ENCODE peak calls at places on chromosomes 4 and X, in five cellular contexts. One of them, this sample, is unnamed.

GRCh38 chrX:154734101-154734781 is 16.6 kb downstream of the GAB3 start:
- DNase-seq in A549: peak; percentile 19
- DNase-seq in HFF-Myc: no peak
- DNase-seq in neural crest cell: no peak
- DNase-seq in adrenal gland: no peak
- DNase-seq in this sample: no peak

GRCh38 chr4:86218721-86219481 is 141.0 kb downstream of the MAPK10 start:
- DNase-seq in A549: peak; percentile 79
- DNase-seq in HFF-Myc: no peak
- DNase-seq in neural crest cell: no peak
- DNase-seq in adrenal gland: no peak
- DNase-seq in this sample: no peak

GRCh38 chrX:119549327-119550016 is 15.7 kb downstream of the STEEP1 start:
- DNase-seq in A549: no peak
- DNase-seq in HFF-Myc: no peak
- DNase-seq in neural crest cell: no peak
- DNase-seq in adrenal gland: no peak
- DNase-seq in this sample: no peak

GRCh38 chrX:15877380-15877779 is 22.8 kb upstream of the AP1S2 start:
- DNase-seq in A549: no peak
- DNase-seq in HFF-Myc: no peak
- DNase-seq in neural crest cell: no peak
- DNase-seq in adrenal gland: no peak
- DNase-seq in this sample: no peak

GRCh38 chrX:105975382-105975781 is 63.1 kb downstream of the SERPINA7 start:
- DNase-seq in A549: peak; percentile 7
- DNase-seq in HFF-Myc: no peak
- DNase-seq in neural crest cell: no peak
- DNase-seq in adrenal gland: no peak
- DNase-seq in this sample: peak; percentile 33

GRCh38 chr4:155819066-155819465 is 47.0 kb downstream of the ASIC5 start:
- DNase-seq in A549: no peak
- DNase-seq in HFF-Myc: no peak
- DNase-seq in neural crest cell: no peak
- DNase-seq in adrenal gland: peak; percentile 18
- DNase-seq in this sample: no peak

GRCh38 chr4:93835929-93836328 is 7.4 kb downstream of the ATOH1 start:
- DNase-seq in A549: no peak
- DNase-seq in HFF-Myc: no peak
- DNase-seq in neural crest cell: no peak
- DNase-seq in adrenal gland: no peak
- DNase-seq in this sample: no peak

GRCh38 chr4:1080961-1081688 is 32.2 kb downstream of the RNF212 start:
- DNase-seq in A549: no peak
- DNase-seq in HFF-Myc: no peak
- DNase-seq in neural crest cell: no peak
- DNase-seq in adrenal gland: no peak
- DNase-seq in this sample: no peak

GRCh38 chr4:15186149-15186548 is 183.9 kb downstream of the CPEB2 start:
- DNase-seq in A549: no peak
- DNase-seq in HFF-Myc: no peak
- DNase-seq in neural crest cell: no peak
- DNase-seq in adrenal gland: no peak
- DNase-seq in this sample: no peak

GRCh38 chr4:8507251-8507570 is 66.6 kb downstream of the TRMT44 start:
- DNase-seq in A549: no peak
- DNase-seq in HFF-Myc: no peak
- DNase-seq in neural crest cell: no peak
- DNase-seq in adrenal gland: no peak
- DNase-seq in this sample: no peak

GRCh38 chr4:7831330-7831729 is 108.3 kb downstream of the AFAP1 start:
- DNase-seq in A549: no peak
- DNase-seq in HFF-Myc: peak; percentile 74
- DNase-seq in neural crest cell: no peak
- DNase-seq in adrenal gland: no peak
- DNase-seq in this sample: no peak

GRCh38 chr4:1015746-1016145 is 4.3 kb downstream of the FGFRL1 start:
- DNase-seq in A549: no peak
- DNase-seq in HFF-Myc: no peak
- DNase-seq in neural crest cell: no peak
- DNase-seq in adrenal gland: no peak
- DNase-seq in this sample: no peak

GRCh38 chrX:153853180-153853901 is 23.0 kb upstream of the PDZD4 start:
- DNase-seq in A549: no peak
- DNase-seq in HFF-Myc: no peak
- DNase-seq in neural crest cell: no peak
- DNase-seq in adrenal gland: no peak
- DNase-seq in this sample: no peak

DNA sequence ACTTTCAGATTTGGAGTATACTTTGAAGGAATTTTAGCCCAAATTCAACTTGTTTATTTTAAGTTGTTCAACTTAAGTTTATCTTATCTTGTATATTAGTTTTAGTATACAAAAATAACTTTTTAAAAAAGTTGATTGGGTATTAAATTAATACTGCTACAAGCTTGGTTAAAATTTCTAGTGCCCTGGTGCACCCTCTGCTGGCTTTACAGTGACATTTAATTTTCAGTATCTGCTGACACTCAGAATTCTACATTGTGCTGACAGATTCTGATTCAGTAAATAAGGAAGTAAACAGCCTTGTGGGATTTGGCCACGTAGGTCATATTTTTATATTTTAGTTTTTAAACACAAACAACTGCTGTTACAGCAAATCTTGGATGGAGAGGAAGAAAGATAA is 2.9 kb downstream of the EDA start:
- DNase-seq in A549: peak; percentile 31
- DNase-seq in HFF-Myc: no peak
- DNase-seq in neural crest cell: no peak
- DNase-seq in adrenal gland: peak; percentile 27
- DNase-seq in this sample: peak; percentile 19
- TF ChIP-seq CTCF in A549: peak; percentile 51
- TF ChIP-seq CTCF in HFF-Myc: no peak
- TF ChIP-seq CTCF in neural crest cell: peak; percentile 65
- TF ChIP-seq CTCF in adrenal gland: peak; percentile 68
- TF ChIP-seq CTCF in this sample: peak; percentile 45

GRCh38 chrX:14528629-14529287 is 578 bp upstream of the GLRA2 start:
- DNase-seq in A549: peak; percentile 61
- DNase-seq in HFF-Myc: peak; percentile 9
- DNase-seq in neural crest cell: peak; percentile 72
- DNase-seq in adrenal gland: peak; percentile 50
- DNase-seq in this sample: peak; percentile 10
- TF ChIP-seq CTCF in A549: peak; percentile 46
- TF ChIP-seq CTCF in HFF-Myc: peak; percentile 47
- TF ChIP-seq CTCF in neural crest cell: peak; percentile 70
- TF ChIP-seq CTCF in adrenal gland: peak; percentile 49
- TF ChIP-seq CTCF in this sample: peak; percentile 51

DNA sequence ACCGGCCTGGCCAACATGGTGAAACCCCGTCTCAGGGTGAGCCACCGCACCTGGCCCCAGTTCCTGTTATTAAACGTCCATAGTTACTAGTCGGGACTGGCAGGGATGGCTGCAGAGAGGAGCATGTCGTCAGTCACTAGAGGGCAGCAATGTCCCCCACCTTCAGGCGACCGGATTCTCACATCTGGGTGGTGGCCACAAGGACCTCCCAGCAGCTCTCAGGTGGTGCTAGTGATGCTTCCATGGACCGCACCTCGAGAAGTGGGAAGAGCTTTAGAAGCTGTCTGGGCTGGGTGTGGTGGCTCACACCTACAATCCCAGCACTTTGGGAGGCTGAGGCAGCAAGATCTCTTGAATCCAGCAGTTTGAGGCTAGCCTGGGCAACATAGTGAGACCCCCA is 13.3 kb upstream of the IL3RA start:
- DNase-seq in A549: peak; percentile 84
- DNase-seq in HFF-Myc: peak; percentile 10
- DNase-seq in neural crest cell: peak; percentile 47
- DNase-seq in adrenal gland: peak; percentile 28
- DNase-seq in this sample: peak; percentile 51
- TF ChIP-seq CTCF in A549: peak; percentile 63
- TF ChIP-seq CTCF in HFF-Myc: peak; percentile 47
- TF ChIP-seq CTCF in neural crest cell: peak; percentile 53
- TF ChIP-seq CTCF in adrenal gland: peak; percentile 30
- TF ChIP-seq CTCF in this sample: peak; percentile 81

GRCh38 chrX:97639526-97639925 is 755.8 kb downstream of the RPA4 start:
- DNase-seq in A549: no peak
- DNase-seq in HFF-Myc: no peak
- DNase-seq in neural crest cell: peak; percentile 3
- DNase-seq in adrenal gland: no peak
- DNase-seq in this sample: no peak
- TF ChIP-seq CTCF in A549: no peak
- TF ChIP-seq CTCF in HFF-Myc: no peak
- TF ChIP-seq CTCF in neural crest cell: no peak
- TF ChIP-seq CTCF in adrenal gland: no peak
- TF ChIP-seq CTCF in this sample: no peak

DNA sequence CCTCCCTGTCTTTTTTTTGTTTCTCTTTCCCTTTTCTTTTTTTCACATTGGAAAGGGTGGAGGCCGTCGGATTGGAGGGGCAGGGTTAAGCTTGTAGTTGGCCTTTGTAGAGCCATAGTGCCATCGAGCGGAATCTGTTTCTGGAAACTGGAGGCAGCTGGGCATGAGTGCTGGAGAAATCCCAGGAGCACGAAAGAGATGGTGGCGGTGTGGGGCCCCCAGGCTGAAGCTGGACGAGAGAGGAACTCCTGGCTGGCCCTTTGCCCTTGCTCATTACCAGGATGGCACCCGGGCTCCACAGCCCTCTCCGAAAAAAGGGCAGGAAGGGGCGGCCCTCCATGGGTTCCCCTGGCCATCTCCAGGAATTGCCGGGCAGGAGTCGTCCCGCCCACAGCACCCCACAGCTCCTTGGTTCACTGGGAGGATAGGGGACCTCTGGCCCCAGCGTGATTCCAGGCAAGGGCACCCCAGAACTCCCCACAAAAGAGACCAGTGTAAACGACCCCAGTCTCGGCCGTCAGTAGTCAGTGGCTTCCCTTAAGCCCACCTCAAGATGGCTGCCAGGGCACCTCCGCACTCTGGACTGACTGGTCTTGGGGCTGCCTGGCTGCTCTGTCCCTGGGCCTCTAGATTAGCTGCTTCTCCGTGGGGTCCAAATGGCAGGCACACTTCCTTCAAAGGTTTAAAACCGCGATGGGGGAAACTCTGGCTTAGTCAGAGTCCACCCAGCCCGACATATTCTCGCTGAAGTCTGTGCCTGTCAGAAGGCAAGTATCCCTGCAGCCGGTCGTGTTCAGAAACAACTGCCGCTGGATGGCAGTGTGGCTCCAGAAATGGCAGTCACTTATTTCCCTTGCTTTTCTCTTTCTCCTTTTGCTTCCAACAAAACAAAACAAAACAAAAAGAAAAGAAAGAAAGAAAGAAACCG is 74.1 kb downstream of the NBDY start:
- DNase-seq in A549: no peak
- DNase-seq in HFF-Myc: no peak
- DNase-seq in neural crest cell: peak; percentile 22
- DNase-seq in adrenal gland: peak; percentile 88
- DNase-seq in this sample: peak; percentile 39
- TF ChIP-seq CTCF in A549: no peak
- TF ChIP-seq CTCF in HFF-Myc: peak; percentile 31
- TF ChIP-seq CTCF in neural crest cell: peak; percentile 59
- TF ChIP-seq CTCF in adrenal gland: peak; percentile 69
- TF ChIP-seq CTCF in this sample: peak; percentile 79

GRCh38 chr4:164779811-164780216 is 25.9 kb downstream of the SMIM31 start:
- DNase-seq in A549: peak; percentile 35
- DNase-seq in HFF-Myc: peak; percentile 10
- DNase-seq in neural crest cell: peak; percentile 47
- DNase-seq in adrenal gland: peak; percentile 18
- DNase-seq in this sample: peak; percentile 13
- TF ChIP-seq CTCF in A549: peak; percentile 69
- TF ChIP-seq CTCF in HFF-Myc: peak; percentile 80
- TF ChIP-seq CTCF in neural crest cell: peak; percentile 87
- TF ChIP-seq CTCF in adrenal gland: peak; percentile 72
- TF ChIP-seq CTCF in this sample: peak; percentile 72

GRCh38 chr4:112910109-112910736 is 139.2 kb upstream of the ANK2 start:
- DNase-seq in A549: no peak
- DNase-seq in HFF-Myc: peak; percentile 38
- DNase-seq in neural crest cell: no peak
- DNase-seq in adrenal gland: no peak
- DNase-seq in this sample: no peak
- TF ChIP-seq CTCF in A549: no peak
- TF ChIP-seq CTCF in HFF-Myc: no peak
- TF ChIP-seq CTCF in neural crest cell: no peak
- TF ChIP-seq CTCF in adrenal gland: no peak
- TF ChIP-seq CTCF in this sample: no peak

GRCh38 chrX:125742811-125743210 is 423.1 kb downstream of the TEX13C start:
- DNase-seq in A549: no peak
- DNase-seq in HFF-Myc: no peak
- DNase-seq in neural crest cell: no peak
- DNase-seq in adrenal gland: no peak
- DNase-seq in this sample: no peak

DNA sequence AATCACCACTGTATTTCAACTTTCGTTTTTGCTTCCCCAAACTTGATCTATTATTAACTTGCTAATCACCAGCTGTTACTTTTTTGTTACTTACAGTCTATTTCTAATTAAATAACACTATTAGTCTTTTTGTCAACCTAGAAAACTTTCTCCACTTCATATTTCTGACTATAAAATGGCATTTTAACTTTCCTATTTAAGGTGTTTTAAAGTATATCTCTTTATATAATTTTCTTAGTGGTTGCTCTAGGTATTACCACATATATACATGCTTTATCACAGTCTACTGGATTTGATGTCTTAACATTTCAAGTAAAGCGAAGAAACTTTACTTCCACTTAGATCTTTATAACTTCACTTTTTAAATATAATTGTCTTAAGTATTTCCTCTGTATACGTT is 421.2 kb downstream of the DCAF12L2 start:
- DNase-seq in A549: no peak
- DNase-seq in HFF-Myc: no peak
- DNase-seq in neural crest cell: no peak
- DNase-seq in adrenal gland: no peak
- DNase-seq in this sample: no peak
- TF ChIP-seq CTCF in A549: no peak
- TF ChIP-seq CTCF in HFF-Myc: no peak
- TF ChIP-seq CTCF in neural crest cell: peak; percentile 42
- TF ChIP-seq CTCF in adrenal gland: no peak
- TF ChIP-seq CTCF in this sample: no peak

DNA sequence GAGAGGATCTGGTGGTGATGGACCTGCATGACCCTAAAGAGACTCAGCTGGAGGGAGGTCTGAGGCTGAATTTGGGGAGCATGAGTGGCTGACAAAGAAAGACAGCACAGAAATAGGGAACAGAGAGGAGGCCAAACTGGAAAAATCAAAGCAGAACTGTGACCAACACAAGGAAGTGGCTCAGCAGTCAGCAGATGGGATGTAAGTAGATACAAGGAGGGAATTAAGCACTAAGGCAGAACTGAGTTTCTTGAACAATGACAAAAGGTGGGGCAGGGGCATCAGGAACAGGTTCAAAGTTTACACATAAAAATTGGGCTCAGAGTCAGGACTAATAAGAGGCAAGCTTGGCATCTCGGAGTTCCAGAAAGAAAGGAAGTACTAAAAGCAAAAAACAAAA is 144.3 kb upstream of the KLF3 start:
- DNase-seq in A549: no peak
- DNase-seq in HFF-Myc: no peak
- DNase-seq in neural crest cell: no peak
- DNase-seq in adrenal gland: no peak
- DNase-seq in this sample: no peak
- TF ChIP-seq CTCF in A549: no peak
- TF ChIP-seq CTCF in HFF-Myc: no peak
- TF ChIP-seq CTCF in neural crest cell: no peak
- TF ChIP-seq CTCF in adrenal gland: no peak
- TF ChIP-seq CTCF in this sample: no peak